ENCODE peak calls at places on chromosomes 11 and 22, in nine cellular contexts. V is RWPE2; X is IMR-90; T is prostate gland; R is kidney; O is heart left ventricle; Q is CD8-positive, alpha-beta T cell; E is sigmoid colon; N is body of pancreas. I is an unnamed sample. For H3K36me3 and H3K4me1, the result is how much of the 10 kb centered on the place peaks cover.

GRCh38 chr11:42048141-42048540 is 588.7 kb upstream of the LRRC4C start:
- DNase-seq in O (no peak), N (no peak), V (no peak), E (no peak), R (no peak), T (no peak), Q (no peak), X (no peak), I (no peak)

GRCh38 chr11:113977701-113978100 is 2.8 kb downstream of the HTR3A start:
- DNase-seq in R (no peak), T (no peak), X (no peak), E (no peak), V (peak), Q (no peak), O (no peak), N (no peak), I (no peak)

GRCh38 chr11:103888541-103888951 is 147.9 kb upstream of the DDI1 start:
- DNase-seq in R (no peak), N (no peak), E (no peak), O (no peak), X (no peak), T (no peak), V (no peak), Q (no peak), I (no peak)

GRCh38 chr11:11985016-11985715 is 23.3 kb downstream of the DKK3 start:
- DNase-seq in E (peak), N (no peak), Q (no peak), R (no peak), V (no peak), X (peak), O (no peak), T (no peak), I (no peak)

GRCh38 chr11:66340596-66341501 is 4.1 kb downstream of the BRMS1 start:
- DNase-seq in E (peak), O (peak), V (peak), N (no peak), R (peak), Q (no peak), X (no peak), T (no peak), I (no peak)

GRCh38 chr11:117970400-117971024 is 15.7 kb upstream of the IL10RA start:
- DNase-seq in V (no peak), O (peak), N (no peak), T (no peak), E (no peak), R (no peak), X (no peak), Q (no peak), I (no peak)

GRCh38 chr11:5689551-5689983 is at the start of gene TRIM22:
- DNase-seq in T (peak), E (no peak), R (peak), O (no peak), Q (no peak), N (no peak), X (peak), V (no peak), I (peak)

GRCh38 chr11:113168358-113168757 is 146.0 kb upstream of the TTC12 start:
- DNase-seq in V (no peak), Q (no peak), O (no peak), T (no peak), N (no peak), R (no peak), X (no peak), E (no peak), I (no peak)

GRCh38 chr11:5712507-5712906 is 22.9 kb downstream of the TRIM22 start:
- DNase-seq in R (no peak), E (no peak), Q (no peak), V (no peak), N (no peak), O (no peak), X (peak), T (no peak), I (no peak)

GRCh38 chr11:101866619-101867491 is 48.0 kb upstream of the CEP126 start:
- DNase-seq in R (no peak), E (no peak), N (no peak), T (no peak), V (no peak), Q (no peak), X (peak), O (no peak), I (no peak)

GRCh38 chr22:23098718-23099524 is 28.6 kb downstream of the GNAZ start:
- DNase-seq in R (no peak), T (peak), O (peak), Q (no peak), V (no peak), X (no peak), E (peak), N (peak), I (peak)

GRCh38 chr11:87322570-87322969 is 284.8 kb downstream of the TMEM135 start:
- DNase-seq in R (no peak), E (no peak), Q (no peak), O (no peak), N (no peak), T (no peak), V (no peak), X (no peak), I (no peak)

GRCh38 chr11:28675183-28675582 is 567.0 kb downstream of the METTL15 start:
- DNase-seq in R (no peak), Q (no peak), O (no peak), X (no peak), V (no peak), N (no peak), T (no peak), E (no peak), I (no peak)

GRCh38 chr11:45254070-45254469 is 32.1 kb downstream of the SYT13 start:
- DNase-seq in O (no peak), N (no peak), T (no peak), E (no peak), V (no peak), R (no peak), X (peak), Q (no peak), I (no peak)

GRCh38 chr11:11740081-11740702 is 101.6 kb upstream of the USP47 start:
- DNase-seq in V (no peak), N (no peak), R (no peak), X (no peak), Q (no peak), T (no peak), O (no peak), E (no peak), I (no peak)

GRCh38 chr11:129731316-129731715 is 84.3 kb upstream of the TMEM45B start:
- DNase-seq in O (no peak), R (peak), X (no peak), Q (no peak), E (no peak), N (no peak), V (peak), T (no peak), I (no peak)

GRCh38 chr11:36249271-36249670 is 40.0 kb downstream of the COMMD9 start:
- DNase-seq in Q (no peak), T (no peak), V (no peak), N (no peak), O (no peak), R (no peak), X (peak), E (no peak), I (no peak)

GRCh38 chr11:10376061-10376460 is 71.2 kb downstream of the ADM start:
- DNase-seq in N (no peak), X (no peak), E (no peak), V (no peak), Q (no peak), O (no peak), R (no peak), T (no peak), I (no peak)

GRCh38 chr11:114061053-114062049 is 1.8 kb downstream of the ZBTB16 start:
- DNase-seq in E (peak), Q (no peak), R (no peak), X (no peak), N (peak), V (no peak), T (no peak), O (peak), I (peak)

GRCh38 chr11:34647532-34647931 is 26.6 kb downstream of the EHF start:
- DNase-seq in V (no peak), E (no peak), X (peak), N (no peak), R (no peak), T (no peak), O (no peak), Q (no peak), I (no peak)

GRCh38 chr11:108906329-108906728 is 241.5 kb downstream of the DDX10 start:
- DNase-seq in V (no peak), X (peak), N (no peak), T (no peak), E (no peak), O (no peak), Q (no peak), R (no peak), I (no peak)

GRCh38 chr11:12694182-12694531 is 19.9 kb downstream of the TEAD1 start:
- DNase-seq in X (peak), Q (no peak), O (peak), V (no peak), E (no peak), R (no peak), T (peak), N (peak), I (no peak)

GRCh38 chr11:82733444-82734119 is at the start of gene FAM181B:
- DNase-seq in T (no peak), V (no peak), E (peak), X (no peak), R (peak), O (peak), N (peak), Q (no peak), I (peak)

GRCh38 chr11:91209751-91210150 is 986.9 kb upstream of the CHORDC1 start:
- DNase-seq in Q (no peak), R (no peak), X (peak), V (no peak), N (no peak), T (no peak), E (no peak), O (no peak), I (no peak)

GRCh38 chr11:102846292-102846691 is 2.9 kb upstream of the MMP3 start:
- DNase-seq in E (no peak), V (no peak), Q (no peak), X (peak), R (no peak), T (no peak), N (no peak), O (no peak), I (no peak)

GRCh38 chr11:102346456-102346747 is 612 bp upstream of the BIRC2 start:
- DNase-seq in Q (no peak), E (no peak), V (no peak), X (peak), R (no peak), N (no peak), T (no peak), O (no peak), I (no peak)

GRCh38 chr22:20080776-20081654 is 974 bp downstream of the DGCR8 start:
- DNase-seq in T (no peak), X (peak), E (no peak), R (peak), V (no peak), N (peak), O (peak), Q (no peak), I (no peak)

GRCh38 chr11:2527621-2528291 is 82.9 kb downstream of the KCNQ1 start:
- DNase-seq in R (peak), V (peak), T (no peak), O (peak), X (no peak), N (peak), Q (no peak), E (peak), I (peak)

GRCh38 chr11:1415631-1416030 is 25.9 kb downstream of the BRSK2 start:
- DNase-seq in T (no peak), N (no peak), E (no peak), R (no peak), Q (no peak), O (no peak), V (no peak), X (no peak), I (no peak)

GRCh38 chr22:23845661-23846469 is 7.1 kb upstream of the DERL3 start:
- DNase-seq in O (peak), T (no peak), Q (no peak), N (no peak), V (peak), X (no peak), E (no peak), R (peak), I (no peak)

GRCh38 chr11:64366751-64367150 is 7.8 kb downstream of the RPS6KA4 start:
- DNase-seq in V (no peak), Q (no peak), R (no peak), O (no peak), E (no peak), X (peak), T (no peak), N (no peak), I (no peak)
- H3K36me3 ChIP-seq in V (half or more), Q (under half), R (under half), O (under half), E (half or more), X (half or more), T (under half), N (under half), I (half or more)

GRCh38 chr22:44813416-44813815 is 61.0 kb downstream of the ARHGAP8 start:
- DNase-seq in N (no peak), T (no peak), R (no peak), V (no peak), E (no peak), X (no peak), O (no peak), Q (no peak), I (no peak)
- H3K4me1 ChIP-seq in N (under half), T (under half), R (under half), V (under half), E (under half), X (under half), O (under half), Q (under half), I (under half)

GRCh38 chr11:76617553-76618265 is 52.8 kb downstream of the LRRC32 start:
- DNase-seq in N (no peak), T (no peak), X (peak), R (no peak), O (no peak), V (no peak), E (peak), Q (no peak), I (no peak)
- H3K27ac ChIP-seq in N (no peak), T (no peak), X (no peak), R (no peak), O (peak), V (no peak), E (no peak), Q (no peak), I (no peak)

GRCh38 chr22:50454556-50455075 is 20.2 kb downstream of the SBF1 start:
- DNase-seq in X (no peak), T (no peak), E (no peak), Q (no peak), N (no peak), R (no peak), V (no peak), O (no peak), I (no peak)
- H3K36me3 ChIP-seq in X (half or more), T (under half), E (half or more), Q (under half), N (under half), R (under half), V (under half), O (under half), I (half or more)

GRCh38 chr11:128487978-128488377 is 99.4 kb downstream of the ETS1 start:
- DNase-seq in E (no peak), X (no peak), N (no peak), T (no peak), O (peak), Q (no peak), R (no peak), V (no peak), I (no peak)
- H3K4me1 ChIP-seq in E (under half), X (under half), N (under half), T (under half), O (half or more), Q (half or more), R (under half), V (under half), I (half or more)

GRCh38 chr11:27039873-27040272 is 742 bp upstream of the BBOX1 start:
- DNase-seq in O (no peak), V (no peak), E (no peak), X (no peak), N (no peak), R (no peak), Q (no peak), T (no peak), I (no peak)
- H3K27ac ChIP-seq in O (no peak), V (peak), E (no peak), X (no peak), N (no peak), R (no peak), Q (no peak), T (no peak), I (no peak)

GRCh38 chr11:68893282-68893681 is 10.3 kb downstream of the MRPL21 start:
- DNase-seq in N (no peak), X (no peak), V (no peak), R (no peak), O (no peak), T (no peak), Q (no peak), E (no peak), I (no peak)

GRCh38 chr11:68896171-68896959 is 7.3 kb downstream of the MRPL21 start:
- DNase-seq in E (no peak), N (no peak), V (no peak), T (no peak), Q (no peak), X (no peak), O (no peak), R (peak), I (no peak)

GRCh38 chr11:68900835-68901381 is 2.7 kb downstream of the MRPL21 start:
- DNase-seq in O (no peak), R (no peak), X (no peak), V (no peak), Q (no peak), N (no peak), T (no peak), E (peak), I (no peak)

GRCh38 chr11:68892576-68892975 is 11.1 kb downstream of the MRPL21 start:
- DNase-seq in E (no peak), Q (no peak), V (no peak), N (no peak), R (no peak), O (no peak), X (no peak), T (no peak), I (no peak)

GRCh38 chr11:68897441-68897840 is 6.2 kb downstream of the MRPL21 start:
- DNase-seq in O (no peak), E (no peak), T (no peak), V (no peak), X (no peak), R (no peak), Q (no peak), N (no peak), I (no peak)
- H3K36me3 ChIP-seq in O (under half), E (half or more), T (under half), V (half or more), X (under half), R (under half), Q (under half), N (under half), I (half or more)

DNA sequence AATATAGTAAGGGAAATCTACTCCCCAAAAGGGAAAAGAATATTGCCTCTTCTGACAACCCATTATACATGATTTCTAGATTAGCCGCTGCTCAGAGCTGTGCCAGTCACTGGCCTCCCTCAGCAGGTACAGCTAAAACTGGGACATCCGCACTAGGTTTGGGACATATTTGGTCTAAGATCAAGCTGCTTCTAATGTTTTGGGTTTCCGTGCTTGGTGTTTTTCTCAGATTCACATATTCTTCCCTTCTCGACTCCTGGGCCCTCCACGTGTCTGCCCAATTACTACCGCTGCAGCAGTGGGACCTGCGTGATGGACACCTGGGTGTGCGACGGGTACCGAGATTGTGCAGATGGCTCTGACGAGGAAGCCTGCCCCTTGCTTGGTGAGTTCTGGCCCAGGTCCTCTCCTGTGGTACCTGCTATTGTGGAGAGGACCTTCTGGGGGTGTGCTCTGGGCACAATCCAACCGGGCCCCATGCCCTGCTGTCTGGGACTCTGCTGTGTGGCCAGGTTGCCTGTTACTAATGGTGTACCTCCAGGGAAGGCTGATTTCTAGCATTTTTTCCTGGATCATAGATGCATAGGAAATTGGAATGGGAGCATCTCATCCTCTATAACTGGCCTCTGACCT is 138.1 kb upstream of the SORL1-AS1 start:
- DNase-seq in Q (no peak), T (no peak), R (no peak), N (no peak), V (no peak), O (no peak), X (no peak), E (no peak), I (no peak)
- H3K4me1 ChIP-seq in Q (under half), T (under half), R (under half), N (under half), V (under half), O (under half), X (under half), E (under half), I (under half)

DNA sequence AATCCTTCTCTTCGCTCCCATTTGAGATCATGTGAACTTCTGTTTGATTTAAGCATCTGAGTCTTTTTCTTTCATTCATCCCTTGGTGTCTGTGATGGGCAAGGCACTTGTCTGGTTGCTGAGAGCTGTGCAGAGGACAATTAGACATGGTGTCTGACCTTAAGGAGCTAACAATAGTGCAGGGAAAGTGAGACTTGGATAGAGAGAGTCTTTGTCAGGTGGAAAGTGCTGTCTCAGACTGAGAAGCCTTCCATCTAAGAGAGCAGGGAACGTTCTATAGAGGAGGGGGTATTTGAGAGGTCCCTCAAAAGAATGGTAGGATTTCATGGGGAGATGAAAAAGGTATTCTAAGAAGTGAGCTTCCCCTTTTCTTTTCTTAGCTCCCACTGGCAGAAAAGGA is 14.1 kb downstream of the MICAL3 start:
- DNase-seq in X (no peak), O (no peak), E (no peak), V (no peak), T (no peak), N (no peak), R (no peak), Q (no peak), I (no peak)
- H3K27ac ChIP-seq in X (no peak), O (peak), E (no peak), V (no peak), T (no peak), N (no peak), R (no peak), Q (no peak), I (peak)

I was measured in left ventricle myocardium inferior.